ENCODE peak calls at places on chromosomes 5 and 9, in five cellular contexts. G is fibroblast of the conjunctiva, D is C1 segment of cervical spinal cord, N is glutamatergic neuron, Y is LHCN-M2. B is an unnamed sample.
A peak's percentile ranks its signal among the peaks of the same experiment; 100 is the strongest.

GRCh38 chr9:89891221-89892052 is 286.6 kb downstream of the GADD45G start:
- DNase-seq in G (peak; percentile 49), D (peak; percentile 64), N (no peak), Y (no peak), B (no peak)

GRCh38 chr9:61671276-61671973 is 481.6 kb downstream of the SPATA31A7 start:
- DNase-seq in G (no peak), D (no peak), N (no peak), Y (no peak), B (no peak)

GRCh38 chr5:64811050-64811640 is 42.4 kb downstream of the CWC27 start:
- DNase-seq in G (peak; percentile 56), D (no peak), N (no peak), Y (peak; percentile 62), B (peak; percentile 16)

GRCh38 chr9:134301387-134302129 is 24.7 kb upstream of the RXRA start:
- DNase-seq in G (no peak), D (no peak), N (peak; percentile 12), Y (no peak), B (no peak)

GRCh38 chr5:93407470-93407869 is 173.5 kb downstream of the NR2F1-AS1 start:
- DNase-seq in G (no peak), D (no peak), N (no peak), Y (no peak), B (no peak)

GRCh38 chr5:167770461-167770860 is 521.0 kb upstream of the WWC1 start:
- DNase-seq in G (no peak), D (no peak), N (no peak), Y (peak; percentile 36), B (no peak)

GRCh38 chr5:132458226-132458560 is 32.4 kb downstream of the IRF1 start:
- DNase-seq in G (no peak), D (no peak), N (no peak), Y (no peak), B (no peak)

GRCh38 chr5:163822548-163822947 is 317.1 kb downstream of the MAT2B start:
- DNase-seq in G (no peak), D (no peak), N (no peak), Y (no peak), B (no peak)